ENCODE peak calls at places on chromosome 6, in eight cellular contexts. Y is breast epithelium, A is neuronal stem cell, S is AG09309, H is lower leg skin, M is epithelial cell of esophagus, R is body of pancreas, Z is skeletal muscle cell. P is an unnamed sample.
A peak's percentile ranks its signal among the peaks of the same experiment; 100 is the strongest.

GRCh38 chr6:87789198-87789899 is 87.3 kb upstream of the AKIRIN2 start:
- DNase-seq in A (no peak), H (peak; percentile 35), Z (peak; percentile 48), R (peak; percentile 25), Y (peak; percentile 29), M (peak; percentile 94), S (peak; percentile 33), P (no peak)

GRCh38 chr6:90285611-90286381 is 10.8 kb downstream of the BACH2 start:
- DNase-seq in R (peak; percentile 89), Z (peak; percentile 81), H (peak; percentile 79), S (peak; percentile 53), A (no peak), Y (peak; percentile 59), M (peak; percentile 90), P (peak; percentile 77)

GRCh38 chr6:14048870-14049269 is 68.7 kb upstream of the CD83 start:
- DNase-seq in Y (no peak), A (no peak), R (no peak), H (no peak), M (no peak), Z (no peak), S (no peak), P (no peak)

GRCh38 chr6:160505970-160506369 is 157.8 kb downstream of the SLC22A3 start:
- DNase-seq in R (no peak), S (no peak), A (no peak), Z (no peak), M (no peak), H (no peak), Y (no peak), P (no peak)

GRCh38 chr6:73523434-73524123 is 2.7 kb upstream of the EEF1A1 start:
- DNase-seq in M (peak; percentile 63), R (peak; percentile 86), H (peak; percentile 61), Y (peak; percentile 49), Z (no peak), A (no peak), S (no peak), P (no peak)

GRCh38 chr6:63352587-63353281 is 33.0 kb upstream of the LGSN start:
- DNase-seq in H (peak; percentile 25), M (peak; percentile 57), S (no peak), Y (no peak), A (peak; percentile 18), R (peak; percentile 72), Z (peak; percentile 21), P (peak; percentile 15)

GRCh38 chr6:138620630-138621029 is 121.3 kb upstream of the NHSL1 start:
- DNase-seq in S (no peak), R (no peak), Y (no peak), M (no peak), Z (no peak), A (no peak), H (no peak), P (no peak)

GRCh38 chr6:136284909-136285308 is 4.7 kb downstream of the BCLAF1 start:
- DNase-seq in R (no peak), S (no peak), H (no peak), Y (no peak), Z (peak; percentile 11), M (peak; percentile 60), A (no peak), P (peak; percentile 36)

GRCh38 chr6:136244061-136244616 is 6.0 kb downstream of the MTFR2 start:
- DNase-seq in R (no peak), A (no peak), Y (no peak), M (peak; percentile 15), H (no peak), S (no peak), Z (no peak), P (peak; percentile 37)

GRCh38 chr6:2196079-2196679 is 49.2 kb downstream of the GMDS start:
- DNase-seq in Y (no peak), Z (no peak), M (peak; percentile 68), A (peak; percentile 31), R (peak; percentile 66), H (peak; percentile 28), S (peak; percentile 16), P (no peak)

GRCh38 chr6:147548930-147549475 is 40.5 kb downstream of the SAMD5 start:
- DNase-seq in S (no peak), H (no peak), Y (no peak), Z (no peak), A (no peak), M (no peak), R (no peak), P (no peak)

GRCh38 chr6:37648465-37649330 is 49.0 kb downstream of the MDGA1 start:
- DNase-seq in H (no peak), M (peak; percentile 84), A (peak; percentile 23), R (peak; percentile 19), Y (no peak), Z (no peak), S (no peak), P (no peak)

GRCh38 chr6:278494-278893 is 13.8 kb upstream of the DUSP22 start:
- DNase-seq in R (no peak), A (no peak), H (no peak), Y (no peak), Z (no peak), S (no peak), M (no peak), P (no peak)

DNA sequence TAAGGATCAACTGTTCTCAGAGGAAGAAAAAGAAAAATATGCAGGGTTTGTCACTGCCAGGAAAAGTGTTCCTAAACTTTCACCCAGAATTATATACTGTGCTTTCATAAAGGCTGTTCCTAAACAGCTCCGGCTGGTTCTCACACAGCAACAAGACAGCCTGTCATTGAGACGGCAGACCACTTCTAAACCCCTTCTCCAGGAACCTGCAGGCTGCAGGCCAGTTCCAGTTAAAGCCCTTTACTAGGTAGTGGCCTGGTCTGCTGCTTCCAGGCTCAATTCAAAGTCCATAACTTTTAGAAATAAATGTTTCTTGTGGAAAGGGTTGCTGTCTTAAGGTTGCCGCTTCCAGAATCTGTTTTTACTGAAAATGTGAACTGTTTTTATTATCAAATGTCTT is 97.3 kb upstream of the SOX4 start:
- DNase-seq in S (no peak), Y (no peak), H (no peak), R (no peak), A (no peak), Z (no peak), M (no peak), P (no peak)
- H3K4me3 ChIP-seq in S (no peak overlapping the region), Y (no peak overlapping the region), H (no peak overlapping the region), R (no peak overlapping the region), A (no peak overlapping the region), Z (no peak overlapping the region), M (no peak overlapping the region), P (no peak overlapping the region)

DNA sequence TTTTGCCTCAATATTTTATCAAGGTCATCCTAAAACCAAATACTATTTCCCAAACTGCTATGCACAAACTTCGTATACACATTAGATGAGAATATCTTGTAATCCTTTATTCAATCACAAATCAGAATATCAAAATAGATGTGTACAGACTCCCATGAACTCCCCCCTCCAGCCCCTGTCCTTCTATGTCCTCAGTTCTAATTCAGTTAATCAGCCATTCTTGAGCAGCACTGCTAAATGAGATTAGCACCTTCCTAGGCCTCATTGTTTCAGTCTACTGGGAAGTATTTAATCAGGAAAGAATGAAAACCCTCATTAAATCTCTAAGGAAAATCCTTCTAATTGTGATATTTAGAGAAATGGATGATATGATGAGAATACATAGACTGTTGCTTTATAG is 36.6 kb downstream of the RCAN2 start:
- DNase-seq in S (no peak), R (no peak), Y (no peak), A (no peak), Z (no peak), H (no peak), M (no peak), P (no peak)
- H3K4me3 ChIP-seq in S (no peak overlapping the region), R (no peak overlapping the region), Y (no peak overlapping the region), A (no peak overlapping the region), Z (no peak overlapping the region), H (no peak overlapping the region), M (no peak overlapping the region), P (no peak overlapping the region)

GRCh38 chr6:3916211-3916610 is 67.0 kb downstream of the FAM50B start:
- DNase-seq in H (no peak), R (no peak), Z (no peak), Y (no peak), M (peak; percentile 44), A (no peak), S (no peak), P (no peak)

GRCh38 chr6:3913077-3913957 is 64.1 kb downstream of the FAM50B start:
- DNase-seq in Y (peak; percentile 85), Z (peak; percentile 99), S (peak; percentile 96), A (no peak), R (peak; percentile 96), M (peak; percentile 96), H (peak; percentile 85), P (peak; percentile 96)

GRCh38 chr6:3912366-3913076 is 63.3 kb downstream of the FAM50B start:
- DNase-seq in M (no peak), H (no peak), S (no peak), Y (peak; percentile 16), Z (no peak), R (no peak), A (no peak), P (no peak)

GRCh38 chr6:3913958-3914337 is 64.8 kb downstream of the FAM50B start:
- DNase-seq in S (no peak), R (no peak), M (peak; percentile 13), Z (no peak), A (no peak), Y (peak; percentile 63), H (no peak), P (no peak)

GRCh38 chr6:3915076-3915791 is 66.1 kb downstream of the FAM50B start:
- DNase-seq in Y (no peak), M (no peak), H (no peak), A (no peak), R (no peak), S (no peak), Z (no peak), P (no peak)
- H3K4me3 ChIP-seq in Y (no peak overlapping the region), M (no peak overlapping the region), H (no peak overlapping the region), A (peak overlapping the region; percentile 6), R (no peak overlapping the region), S (no peak overlapping the region), Z (no peak overlapping the region), P (no peak overlapping the region)

GRCh38 chr6:133241901-133242760 is 974 bp downstream of the EYA4 start:
- DNase-seq in A (peak; percentile 46), S (no peak), R (no peak), H (no peak), M (peak; percentile 41), Z (no peak), Y (no peak), P (no peak)

GRCh38 chr6:133241088-133241900 is at the start of gene EYA4:
- DNase-seq in A (peak; percentile 59), R (no peak), Y (no peak), H (no peak), M (peak; percentile 27), Z (no peak), S (no peak), P (no peak)

GRCh38 chr6:133240511-133241087 is 558 bp upstream of the EYA4 start:
- DNase-seq in M (peak; percentile 9), Z (no peak), Y (no peak), R (no peak), S (no peak), H (no peak), A (peak; percentile 54), P (no peak)

GRCh38 chr6:133235219-133235618 is 5.9 kb upstream of the EYA4 start:
- DNase-seq in S (no peak), H (no peak), Z (no peak), Y (no peak), R (no peak), M (peak; percentile 18), A (no peak), P (no peak)

DNA sequence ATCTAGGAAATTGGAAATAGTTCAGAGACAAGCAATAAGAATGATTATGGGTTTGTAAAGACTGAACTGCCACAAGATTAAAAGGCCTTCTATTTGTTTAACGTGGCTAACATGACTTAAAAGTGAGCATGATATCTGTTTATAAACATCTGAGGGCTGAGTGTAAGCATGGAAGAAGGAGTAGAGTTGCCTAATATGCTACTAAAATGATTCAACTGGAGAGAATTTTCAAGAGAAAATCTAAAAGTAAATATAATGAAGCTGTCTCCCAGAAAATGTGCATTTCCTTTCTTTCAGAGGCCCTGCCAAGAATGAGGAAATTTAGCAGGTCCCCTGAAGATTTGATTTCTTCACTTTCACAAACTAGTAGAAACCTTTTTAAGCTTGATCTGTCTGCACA is 4.3 kb upstream of the EYA4 start:
- DNase-seq in M (no peak), R (no peak), Z (peak; percentile 66), Y (no peak), A (no peak), S (no peak), H (no peak), P (peak; percentile 63)
- H3K4me3 ChIP-seq in M (no peak overlapping the region), R (no peak overlapping the region), Z (no peak overlapping the region), Y (no peak overlapping the region), A (no peak overlapping the region), S (no peak overlapping the region), H (no peak overlapping the region), P (no peak overlapping the region)

P was measured in AG04450.